ENCODE peak calls at places on chromosome 2, in five cellular contexts. Q is pons; V is GM13976; R is stimulated activated CD4-positive, alpha-beta T cell treated with anti-CD3 and anti-CD28 coated beads, Interleukin-15, amount 100 ng/mL, for 24 hours; Z is activated naive CD4-positive, alpha-beta T cell. K is an unnamed sample.

GRCh38 chr2:163644238-163644637 is 91.6 kb downstream of the FIGN start:
- DNase-seq in Z (no peak), Q (no peak), R (no peak), V (no peak), K (no peak)

GRCh38 chr2:3584076-3584475 is 9.0 kb downstream of the RPS7 start:
- DNase-seq in R (no peak), Z (no peak), Q (no peak), V (no peak), K (no peak)

GRCh38 chr2:119022678-119023077 is 80.7 kb downstream of the MARCO start:
- DNase-seq in R (no peak), V (no peak), Q (no peak), Z (no peak), K (no peak)

GRCh38 chr2:219459460-219460311 is 25.0 kb downstream of the SPEG start:
- DNase-seq in Z (no peak), V (peak), R (peak), Q (no peak), K (no peak)

GRCh38 chr2:58428553-58429284 is 187.6 kb upstream of the FANCL start:
- DNase-seq in Z (no peak), V (peak), Q (peak), R (no peak), K (no peak)

GRCh38 chr2:9991829-9992273 is 40.4 kb downstream of the GRHL1 start:
- DNase-seq in Q (no peak), Z (no peak), R (no peak), V (no peak), K (no peak)

GRCh38 chr2:182631299-182631698 is 84.8 kb upstream of the DNAJC10 start:
- DNase-seq in Z (no peak), R (no peak), Q (no peak), V (no peak), K (no peak)

GRCh38 chr2:47456851-47457250 is 53.9 kb downstream of the MSH2 start:
- DNase-seq in V (no peak), Z (no peak), R (no peak), Q (no peak), K (no peak)

GRCh38 chr2:85875613-85876012 is 13.2 kb downstream of the ST3GAL5 start:
- DNase-seq in R (no peak), Q (no peak), V (no peak), Z (no peak), K (no peak)

GRCh38 chr2:162473-163135 is 101.2 kb downstream of the SH3YL1 start:
- DNase-seq in Q (no peak), R (no peak), V (no peak), Z (no peak), K (no peak)

GRCh38 chr2:47035615-47036488 is 119.3 kb downstream of the STPG4 start:
- DNase-seq in Z (no peak), R (no peak), V (no peak), Q (no peak), K (no peak)

GRCh38 chr2:219369447-219369861 is 18.3 kb downstream of the DNPEP start:
- DNase-seq in V (no peak), Z (no peak), R (no peak), Q (no peak), K (no peak)

GRCh38 chr2:153196378-153197058 is 282.0 kb downstream of the RPRM start:
- DNase-seq in V (no peak), R (no peak), Q (no peak), Z (no peak), K (no peak)

GRCh38 chr2:165627463-165627862 is 158.0 kb downstream of the CSRNP3 start:
- DNase-seq in Q (no peak), R (no peak), V (no peak), Z (no peak), K (no peak)

GRCh38 chr2:217666338-217666737 is 336.5 kb downstream of the TNS1 start:
- DNase-seq in V (peak), R (peak), Z (no peak), Q (no peak), K (no peak)

GRCh38 chr2:191041418-191042161 is 27.6 kb upstream of the STAT1 start:
- DNase-seq in Q (no peak), R (no peak), V (no peak), Z (no peak), K (no peak)

GRCh38 chr2:18987592-18988073 is 370.8 kb downstream of the OSR1 start:
- DNase-seq in R (no peak), Q (peak), V (no peak), Z (no peak), K (no peak)

GRCh38 chr2:190468814-190469569 is 60.8 kb downstream of the MFSD6 start:
- DNase-seq in R (no peak), Q (peak), Z (no peak), V (peak), K (peak)

GRCh38 chr2:42328148-42328833 is 32.7 kb downstream of the COX7A2L start:
- DNase-seq in V (no peak), Z (no peak), R (no peak), Q (peak), K (no peak)

GRCh38 chr2:67462741-67463496 is 65.8 kb downstream of the ETAA1 start:
- DNase-seq in Z (no peak), R (no peak), V (no peak), Q (no peak), K (no peak)

GRCh38 chr2:144331652-144332355 is 188.1 kb downstream of the ZEB2 start:
- DNase-seq in Q (no peak), R (no peak), Z (peak), V (no peak), K (no peak)

K was measured in GDM1.